ENCODE peak calls at places on chromosomes 16 and 17, in four cellular contexts. U is neural progenitor cell, N is HCT116, Z is mammary epithelial cell. R is an unnamed sample. For H3K4me1, the result is how much of the 10 kb centered on the place peaks cover.

GRCh38 chr17:62075308-62075815 is 10.3 kb upstream of the MED13 start:
- DNase-seq in U (no peak), N (no peak), Z (peak), R (no peak)

GRCh38 chr17:17124341-17124740 is 81.8 kb downstream of the PLD6 start:
- DNase-seq in U (no peak), N (no peak), Z (no peak), R (no peak)

GRCh38 chr17:79168486-79169055 is 93.9 kb downstream of the ENGASE start:
- DNase-seq in U (no peak), Z (no peak), N (no peak), R (no peak)

GRCh38 chr16:23771027-23771426 is 16.2 kb downstream of the CHP2 start:
- DNase-seq in Z (peak), U (no peak), N (no peak), R (no peak)

GRCh38 chr16:85227924-85228462 is 115.7 kb upstream of the CIBAR2 start:
- DNase-seq in N (no peak), Z (no peak), U (peak), R (peak)

GRCh38 chr17:16283705-16284104 is 66.7 kb downstream of the PIGL start:
- DNase-seq in N (no peak), Z (no peak), U (no peak), R (no peak)

GRCh38 chr17:56136316-56136715 is 17.0 kb upstream of the ANKFN1 start:
- DNase-seq in U (no peak), N (no peak), Z (no peak), R (no peak)

GRCh38 chr17:60720763-60721531 is 43.3 kb downstream of the BCAS3 start:
- DNase-seq in U (peak), N (peak), Z (peak), R (peak)

GRCh38 chr16:53504161-53504663 is 1.2 kb upstream of the AKTIP start:
- DNase-seq in Z (peak), U (peak), N (no peak), R (peak)

GRCh38 chr16:23227529-23227928 is 45.0 kb downstream of the SCNN1G start:
- DNase-seq in U (no peak), N (no peak), Z (no peak), R (no peak)

GRCh38 chr16:11100239-11100750 is 155.7 kb downstream of the SOCS1 start:
- DNase-seq in N (peak), U (peak), Z (no peak), R (peak)

GRCh38 chr16:55302635-55303034 is 21.4 kb upstream of the IRX6 start:
- DNase-seq in Z (no peak), U (peak), N (no peak), R (no peak)

GRCh38 chr17:7656958-7657715 is 6.4 kb downstream of the ATP1B2 start:
- DNase-seq in Z (no peak), U (peak), N (no peak), R (no peak)

GRCh38 chr16:1571012-1571671 is 37.7 kb downstream of the TMEM204 start:
- DNase-seq in U (no peak), Z (no peak), N (no peak), R (no peak)

DNA sequence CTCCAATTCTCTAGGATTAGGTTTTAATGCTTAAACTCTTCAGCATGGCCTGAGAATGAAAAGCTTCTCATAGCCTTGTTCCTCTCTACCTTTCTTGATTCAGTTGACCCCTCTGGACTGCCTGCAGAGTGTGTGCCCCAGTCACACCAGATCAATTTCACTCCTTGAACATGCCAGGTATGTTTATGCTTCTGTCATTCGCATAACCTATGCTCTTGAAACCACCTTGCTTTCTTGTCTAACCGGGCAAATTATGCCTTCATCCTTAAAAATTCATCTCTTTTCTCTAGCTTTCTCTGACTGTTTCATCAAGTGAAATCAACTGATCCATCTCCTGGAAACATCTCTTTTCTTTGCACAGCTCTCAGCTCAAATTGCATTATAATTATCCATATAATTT is 42.3 kb downstream of the CDH11 start:
- DNase-seq in U (no peak), N (no peak), Z (no peak), R (no peak)
- H3K4me1 ChIP-seq in U (under half), N (under half), Z (under half), R (under half)

DNA sequence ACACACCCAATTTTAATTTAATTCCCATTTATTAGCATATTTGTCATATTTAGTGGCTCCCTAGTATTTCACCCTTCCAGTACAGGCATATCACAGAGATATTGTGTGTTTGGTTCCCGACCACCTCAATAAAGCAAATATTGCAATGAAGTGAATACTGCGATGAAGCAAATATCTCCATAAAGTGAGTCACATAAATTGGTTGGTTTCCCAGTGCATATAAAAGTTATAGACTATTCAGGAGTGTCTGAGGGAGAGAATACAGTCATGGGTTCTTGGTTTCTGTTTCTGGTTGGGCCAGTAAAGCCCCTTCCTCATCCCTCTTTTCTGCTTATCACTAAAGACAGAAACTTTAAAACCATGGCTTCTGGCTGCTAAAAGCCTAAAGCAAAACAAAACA is 295.4 kb upstream of the AXIN2 start:
- DNase-seq in N (no peak), Z (peak), U (no peak), R (peak)
- H3K4me3 ChIP-seq in N (no peak), Z (no peak), U (no peak), R (peak)

GRCh38 chr17:44355310-44355640 is 8.4 kb downstream of the FAM171A2 start:
- DNase-seq in U (no peak), Z (no peak), N (no peak), R (no peak)
- H3K9ac ChIP-seq in U (no peak), Z (no peak), N (no peak), R (no peak)

GRCh38 chr17:40326014-40326831 is 17.2 kb downstream of the RARA start:
- DNase-seq in Z (no peak), N (no peak), U (no peak), R (no peak)
- H3K4me1 ChIP-seq in Z (half or more), N (under half), U (under half), R (half or more)

DNA sequence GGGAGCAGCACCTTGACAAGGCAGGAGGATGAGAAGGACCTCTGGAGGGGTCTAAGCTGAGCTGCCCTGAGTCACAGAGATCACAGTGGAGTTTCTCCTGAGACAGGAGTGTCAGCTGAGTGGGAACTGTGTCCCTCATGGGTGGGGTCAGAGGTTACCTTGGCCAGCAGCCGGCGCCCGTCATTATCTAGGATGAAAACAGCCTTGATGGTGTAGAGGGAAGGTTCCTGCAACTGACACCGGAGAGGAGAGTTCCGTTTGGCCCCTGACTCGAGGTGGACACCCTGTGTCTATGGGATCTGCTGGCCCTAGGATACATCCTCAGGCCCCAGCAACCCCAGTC is 933 bp downstream of the COPZ2 start:
- DNase-seq in U (no peak), Z (no peak), N (no peak), R (no peak)
- H3K4me3 ChIP-seq in U (peak), Z (no peak), N (no peak), R (peak)

DNA sequence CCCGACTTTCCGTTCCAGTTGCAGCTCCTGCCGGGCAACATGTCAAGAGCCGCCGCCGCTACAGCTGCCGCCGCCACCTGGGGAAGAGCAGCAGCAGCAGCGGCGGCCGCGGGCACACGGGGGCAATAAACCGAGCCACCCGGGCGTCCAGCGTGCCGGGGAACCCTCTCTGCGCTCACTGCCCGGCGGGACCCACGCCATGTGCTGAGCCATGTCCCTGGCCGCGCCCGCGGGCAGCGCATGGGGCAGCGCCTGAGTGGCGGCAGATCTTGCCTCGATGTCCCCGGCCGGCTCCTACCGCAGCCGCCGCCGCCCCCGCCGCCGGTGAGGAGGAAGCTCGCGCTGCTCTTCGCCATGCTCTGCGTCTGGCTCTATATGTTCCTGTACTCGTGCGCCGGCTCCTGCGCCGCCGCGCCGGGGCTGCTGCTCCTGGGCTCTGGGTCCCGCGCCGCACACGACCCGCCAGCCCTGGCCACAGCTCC is 439 bp downstream of the HS3ST3B1 start:
- DNase-seq in U (peak), N (no peak), Z (no peak), R (peak)
- H3K9ac ChIP-seq in U (no peak), N (peak), Z (peak), R (peak)

DNA sequence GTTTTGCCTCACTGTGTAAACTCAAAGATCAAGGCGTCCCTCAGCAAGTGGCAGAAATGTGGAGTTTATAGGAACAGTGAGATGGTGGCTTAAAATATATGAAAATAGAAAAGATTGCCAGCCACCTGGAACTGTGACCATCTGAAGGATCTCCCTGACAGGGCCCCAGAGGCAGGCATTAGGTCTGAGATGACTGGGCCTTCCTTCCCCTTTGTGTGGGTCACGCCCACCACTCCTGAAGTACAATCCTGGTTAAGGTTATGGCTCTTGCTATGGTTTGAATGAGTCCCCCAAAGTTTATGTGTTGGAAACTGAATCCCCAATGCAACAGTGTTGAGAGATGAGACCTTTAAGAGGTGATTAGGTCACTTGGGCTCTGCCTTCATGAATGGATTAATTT is 6.4 kb downstream of the ST6GALNAC2 start:
- DNase-seq in U (no peak), N (no peak), Z (no peak), R (no peak)
- H3K4me1 ChIP-seq in U (under half), N (under half), Z (half or more), R (under half)

DNA sequence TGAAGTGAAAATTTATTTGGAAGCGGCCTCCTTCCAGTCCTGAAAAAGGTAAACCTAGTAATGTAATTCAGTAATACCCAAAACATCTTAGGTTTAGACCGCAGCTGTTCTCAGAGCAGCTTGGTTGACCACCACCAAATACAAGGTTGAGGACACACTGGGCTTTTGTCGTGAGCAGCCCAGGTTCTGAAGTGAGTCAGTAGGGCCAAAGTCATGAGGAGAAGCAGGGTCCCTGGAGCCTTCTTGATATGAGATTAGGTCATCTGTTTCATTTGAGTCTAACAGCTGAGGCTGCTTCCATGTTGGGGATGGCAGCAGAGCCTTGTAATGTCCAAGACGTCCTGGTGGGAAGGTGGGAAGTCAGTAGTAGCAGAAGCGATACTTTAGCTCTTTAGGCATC is 2.2 kb downstream of the ALKBH5 start:
- DNase-seq in U (no peak), N (no peak), Z (no peak), R (peak)
- H3K4me3 ChIP-seq in U (peak), N (no peak), Z (peak), R (peak)

GRCh38 chr17:40316571-40317344 is 7.8 kb downstream of the RARA start:
- DNase-seq in N (peak), U (peak), Z (peak), R (peak)

GRCh38 chr17:40318835-40319332 is 9.9 kb downstream of the RARA start:
- DNase-seq in U (no peak), N (no peak), Z (no peak), R (no peak)

GRCh38 chr17:40317345-40317873 is 8.4 kb downstream of the RARA start:
- DNase-seq in N (peak), Z (peak), U (peak), R (peak)

GRCh38 chr17:40319651-40320550 is 10.9 kb downstream of the RARA start:
- DNase-seq in U (no peak), Z (no peak), N (no peak), R (no peak)

GRCh38 chr17:40317880-40318834 is 9.2 kb downstream of the RARA start:
- DNase-seq in U (peak), Z (peak), N (peak), R (peak)
- H3K9ac ChIP-seq in U (no peak), Z (peak), N (peak), R (peak)

R was measured in adipocyte.